ENCODE peak calls at places on chromosomes 13 and 19, in seven cellular contexts. One of them, this sample, is unnamed.

GRCh38 chr19:588093-588742 is 1.5 kb upstream of the HCN2 start:
- DNase-seq in SK-N-SH: peak
- DNase-seq in A549: no peak
- DNase-seq in HepG2: peak
- DNase-seq in tibial nerve: no peak
- DNase-seq in suprapubic skin: no peak
- DNase-seq in upper lobe of left lung: peak
- DNase-seq in this sample: peak

GRCh38 chr19:50384685-50385535 is 763 bp downstream of the POLD1 start:
- DNase-seq in SK-N-SH: peak
- DNase-seq in A549: no peak
- DNase-seq in HepG2: no peak
- DNase-seq in tibial nerve: no peak
- DNase-seq in suprapubic skin: no peak
- DNase-seq in upper lobe of left lung: no peak
- DNase-seq in this sample: no peak

GRCh38 chr13:21364357-21364756 is 94.7 kb downstream of the ZDHHC20 start:
- DNase-seq in SK-N-SH: no peak
- DNase-seq in A549: no peak
- DNase-seq in HepG2: no peak
- DNase-seq in tibial nerve: no peak
- DNase-seq in suprapubic skin: no peak
- DNase-seq in upper lobe of left lung: no peak
- DNase-seq in this sample: no peak

GRCh38 chr13:44471686-44472085 is 98.1 kb downstream of the SERP2 start:
- DNase-seq in SK-N-SH: no peak
- DNase-seq in A549: peak
- DNase-seq in HepG2: no peak
- DNase-seq in tibial nerve: no peak
- DNase-seq in suprapubic skin: no peak
- DNase-seq in upper lobe of left lung: no peak
- DNase-seq in this sample: no peak

GRCh38 chr13:109989686-109990085 is 203.3 kb upstream of the IRS2 start:
- DNase-seq in SK-N-SH: no peak
- DNase-seq in A549: no peak
- DNase-seq in HepG2: no peak
- DNase-seq in tibial nerve: no peak
- DNase-seq in suprapubic skin: no peak
- DNase-seq in upper lobe of left lung: no peak
- DNase-seq in this sample: no peak

GRCh38 chr19:12783849-12784393 is 7.4 kb upstream of the JUNB start:
- DNase-seq in SK-N-SH: no peak
- DNase-seq in A549: no peak
- DNase-seq in HepG2: peak
- DNase-seq in tibial nerve: no peak
- DNase-seq in suprapubic skin: peak
- DNase-seq in upper lobe of left lung: peak
- DNase-seq in this sample: no peak

GRCh38 chr19:29966594-29967249 is 24.7 kb downstream of the URI1 start:
- DNase-seq in SK-N-SH: no peak
- DNase-seq in A549: no peak
- DNase-seq in HepG2: peak
- DNase-seq in tibial nerve: no peak
- DNase-seq in suprapubic skin: no peak
- DNase-seq in upper lobe of left lung: no peak
- DNase-seq in this sample: no peak

GRCh38 chr19:30281903-30282302 is 90.3 kb upstream of the ZNF536 start:
- DNase-seq in SK-N-SH: no peak
- DNase-seq in A549: no peak
- DNase-seq in HepG2: no peak
- DNase-seq in tibial nerve: no peak
- DNase-seq in suprapubic skin: no peak
- DNase-seq in upper lobe of left lung: no peak
- DNase-seq in this sample: no peak

GRCh38 chr13:111642156-111642767 is 321.8 kb downstream of the TEX29 start:
- DNase-seq in SK-N-SH: no peak
- DNase-seq in A549: no peak
- DNase-seq in HepG2: no peak
- DNase-seq in tibial nerve: no peak
- DNase-seq in suprapubic skin: no peak
- DNase-seq in upper lobe of left lung: no peak
- DNase-seq in this sample: no peak

GRCh38 chr19:38172001-38172400 is 52.0 kb downstream of the DPF1 start:
- DNase-seq in SK-N-SH: no peak
- DNase-seq in A549: no peak
- DNase-seq in HepG2: no peak
- DNase-seq in tibial nerve: no peak
- DNase-seq in suprapubic skin: no peak
- DNase-seq in upper lobe of left lung: no peak
- DNase-seq in this sample: no peak

GRCh38 chr13:67075239-67075638 is 154.9 kb downstream of the PCDH9 start:
- DNase-seq in SK-N-SH: no peak
- DNase-seq in A549: no peak
- DNase-seq in HepG2: no peak
- DNase-seq in tibial nerve: no peak
- DNase-seq in suprapubic skin: no peak
- DNase-seq in upper lobe of left lung: no peak
- DNase-seq in this sample: no peak

GRCh38 chr13:59088716-59089115 is 1075.0 kb downstream of the DIAPH3 start:
- DNase-seq in SK-N-SH: no peak
- DNase-seq in A549: no peak
- DNase-seq in HepG2: no peak
- DNase-seq in tibial nerve: no peak
- DNase-seq in suprapubic skin: no peak
- DNase-seq in upper lobe of left lung: no peak
- DNase-seq in this sample: no peak

GRCh38 chr19:45137179-45137761 is 23.5 kb downstream of the NKPD1 start:
- DNase-seq in SK-N-SH: peak
- DNase-seq in A549: no peak
- DNase-seq in HepG2: no peak
- DNase-seq in tibial nerve: no peak
- DNase-seq in suprapubic skin: no peak
- DNase-seq in upper lobe of left lung: peak
- DNase-seq in this sample: no peak

GRCh38 chr19:48990400-48990799 is 2.7 kb downstream of the GYS1 start:
- DNase-seq in SK-N-SH: no peak
- DNase-seq in A549: no peak
- DNase-seq in HepG2: no peak
- DNase-seq in tibial nerve: no peak
- DNase-seq in suprapubic skin: no peak
- DNase-seq in upper lobe of left lung: no peak
- DNase-seq in this sample: no peak

GRCh38 chr19:48991823-48992570 is 1.1 kb downstream of the GYS1 start:
- DNase-seq in SK-N-SH: peak
- DNase-seq in A549: peak
- DNase-seq in HepG2: no peak
- DNase-seq in tibial nerve: peak
- DNase-seq in suprapubic skin: no peak
- DNase-seq in upper lobe of left lung: peak
- DNase-seq in this sample: peak

GRCh38 chr19:48992571-48993174 is 436 bp downstream of the GYS1 start:
- DNase-seq in SK-N-SH: peak
- DNase-seq in A549: no peak
- DNase-seq in HepG2: no peak
- DNase-seq in tibial nerve: no peak
- DNase-seq in suprapubic skin: peak
- DNase-seq in upper lobe of left lung: no peak
- DNase-seq in this sample: no peak

GRCh38 chr19:48989701-48990291 is 3.3 kb downstream of the GYS1 start:
- DNase-seq in SK-N-SH: no peak
- DNase-seq in A549: no peak
- DNase-seq in HepG2: no peak
- DNase-seq in tibial nerve: no peak
- DNase-seq in suprapubic skin: no peak
- DNase-seq in upper lobe of left lung: no peak
- DNase-seq in this sample: no peak

DNA sequence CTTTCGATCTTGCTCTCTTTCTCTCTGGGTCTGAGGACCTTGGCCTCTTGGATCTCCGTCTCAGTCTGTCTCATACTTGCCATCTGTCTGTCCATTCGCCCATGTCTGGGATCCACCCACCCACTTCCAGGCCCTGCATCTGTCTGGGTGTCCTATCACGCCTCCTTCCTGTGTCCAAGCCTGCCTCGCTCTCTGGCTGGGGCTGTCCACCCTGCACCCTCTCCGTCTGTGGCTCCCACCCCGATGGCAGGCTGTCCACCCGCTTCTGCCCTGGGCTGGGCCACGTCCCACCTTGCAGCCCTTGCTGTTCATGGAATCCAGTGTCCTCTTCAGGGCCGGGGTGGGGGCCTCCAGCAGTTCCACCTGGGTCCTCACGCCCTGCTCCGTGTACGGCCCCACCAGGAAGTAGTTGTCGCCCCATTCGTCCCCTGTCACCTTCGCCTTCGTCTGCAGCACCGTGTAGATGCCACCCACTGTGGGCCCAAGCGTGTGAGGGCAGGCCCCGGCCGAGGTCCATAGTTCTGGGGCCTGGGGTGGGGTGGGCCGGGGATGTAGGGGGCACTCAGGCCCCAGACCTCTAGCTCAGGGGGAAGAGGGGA is 2.0 kb downstream of the GYS1 start:
- DNase-seq in SK-N-SH: no peak
- DNase-seq in A549: no peak
- DNase-seq in HepG2: no peak
- DNase-seq in tibial nerve: no peak
- DNase-seq in suprapubic skin: no peak
- DNase-seq in upper lobe of left lung: peak
- DNase-seq in this sample: no peak
- H3K4me3 ChIP-seq in SK-N-SH: peak
- H3K4me3 ChIP-seq in A549: no peak
- H3K4me3 ChIP-seq in HepG2: peak
- H3K4me3 ChIP-seq in tibial nerve: no peak
- H3K4me3 ChIP-seq in suprapubic skin: peak
- H3K4me3 ChIP-seq in upper lobe of left lung: peak
- H3K4me3 ChIP-seq in this sample: peak

DNA sequence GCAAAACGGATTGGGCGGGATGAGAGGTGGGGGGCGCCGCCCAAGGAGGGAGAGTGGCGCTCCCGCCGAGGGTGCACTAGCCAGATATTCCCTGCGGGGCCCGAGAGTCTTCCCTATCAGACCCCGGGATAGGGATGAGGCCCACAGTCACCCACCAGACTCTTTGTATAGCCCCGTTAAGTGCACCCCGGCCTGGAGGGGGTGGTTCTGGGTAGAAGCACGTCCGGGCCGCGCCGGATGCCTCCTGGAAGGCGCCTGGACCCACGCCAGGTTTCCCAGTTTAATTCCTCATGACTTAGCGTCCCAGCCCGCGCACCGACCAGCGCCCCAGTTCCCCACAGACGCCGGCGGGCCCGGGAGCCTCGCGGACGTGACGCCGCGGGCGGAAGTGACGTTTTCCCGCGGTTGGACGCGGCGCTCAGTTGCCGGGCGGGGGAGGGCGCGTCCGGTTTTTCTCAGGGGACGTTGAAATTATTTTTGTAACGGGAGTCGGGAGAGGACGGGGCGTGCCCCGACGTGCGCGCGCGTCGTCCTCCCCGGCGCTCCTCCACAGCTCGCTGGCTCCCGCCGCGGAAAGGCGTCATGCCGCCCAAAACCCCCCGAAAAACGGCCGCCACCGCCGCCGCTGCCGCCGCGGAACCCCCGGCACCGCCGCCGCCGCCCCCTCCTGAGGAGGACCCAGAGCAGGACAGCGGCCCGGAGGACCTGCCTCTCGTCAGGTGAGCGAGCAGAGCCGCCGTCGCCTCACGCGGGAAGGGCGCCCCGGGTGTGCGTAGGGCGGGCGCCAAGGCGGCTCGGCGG is at the start of gene RB1:
- DNase-seq in SK-N-SH: peak
- DNase-seq in A549: peak
- DNase-seq in HepG2: peak
- DNase-seq in tibial nerve: peak
- DNase-seq in suprapubic skin: peak
- DNase-seq in upper lobe of left lung: peak
- DNase-seq in this sample: peak
- TF ChIP-seq EP300 in SK-N-SH: no peak
- TF ChIP-seq EP300 in A549: no peak
- TF ChIP-seq EP300 in HepG2: no peak
- TF ChIP-seq EP300 in tibial nerve: peak
- TF ChIP-seq EP300 in suprapubic skin: no peak
- TF ChIP-seq EP300 in upper lobe of left lung: peak
- TF ChIP-seq EP300 in this sample: no peak

GRCh38 chr13:43301341-43301969 is 278.1 kb downstream of the DNAJC15 start:
- DNase-seq in SK-N-SH: no peak
- DNase-seq in A549: no peak
- DNase-seq in HepG2: no peak
- DNase-seq in tibial nerve: no peak
- DNase-seq in suprapubic skin: no peak
- DNase-seq in upper lobe of left lung: no peak
- DNase-seq in this sample: no peak
- H3K4me3 ChIP-seq in SK-N-SH: no peak
- H3K4me3 ChIP-seq in A549: no peak
- H3K4me3 ChIP-seq in HepG2: no peak
- H3K4me3 ChIP-seq in tibial nerve: no peak
- H3K4me3 ChIP-seq in suprapubic skin: no peak
- H3K4me3 ChIP-seq in upper lobe of left lung: no peak
- H3K4me3 ChIP-seq in this sample: no peak

GRCh38 chr19:18869781-18870530 is 26.0 kb downstream of the CERS1 start:
- DNase-seq in SK-N-SH: no peak
- DNase-seq in A549: no peak
- DNase-seq in HepG2: no peak
- DNase-seq in tibial nerve: no peak
- DNase-seq in suprapubic skin: peak
- DNase-seq in upper lobe of left lung: peak
- DNase-seq in this sample: no peak
- TF ChIP-seq EP300 in SK-N-SH: no peak
- TF ChIP-seq EP300 in A549: no peak
- TF ChIP-seq EP300 in HepG2: no peak
- TF ChIP-seq EP300 in tibial nerve: no peak
- TF ChIP-seq EP300 in suprapubic skin: no peak
- TF ChIP-seq EP300 in upper lobe of left lung: no peak
- TF ChIP-seq EP300 in this sample: no peak

GRCh38 chr13:99302637-99303505 is 4.3 kb downstream of the GPR183 start:
- DNase-seq in SK-N-SH: no peak
- DNase-seq in A549: no peak
- DNase-seq in HepG2: no peak
- DNase-seq in tibial nerve: no peak
- DNase-seq in suprapubic skin: no peak
- DNase-seq in upper lobe of left lung: no peak
- DNase-seq in this sample: no peak
- H3K4me3 ChIP-seq in SK-N-SH: no peak
- H3K4me3 ChIP-seq in A549: no peak
- H3K4me3 ChIP-seq in HepG2: no peak
- H3K4me3 ChIP-seq in tibial nerve: no peak
- H3K4me3 ChIP-seq in suprapubic skin: no peak
- H3K4me3 ChIP-seq in upper lobe of left lung: no peak
- H3K4me3 ChIP-seq in this sample: no peak

This sample was measured in stomach.